ENCODE peak calls at places on chromosomes 2 and 18, in five cellular contexts. B is spleen, L is adrenal gland, M is stomach, Q is HFFc6. W is an unnamed sample.

GRCh38 chr2:194621945-194622344 is 1035.1 kb upstream of the SLC39A10 start:
- DNase-seq in L (no peak), M (no peak), Q (no peak), B (no peak), W (no peak)

GRCh38 chr2:101502095-101502494 is 27.2 kb upstream of the RFX8 start:
- DNase-seq in M (no peak), L (no peak), Q (no peak), B (no peak), W (no peak)

GRCh38 chr18:911025-911424 is 6.4 kb downstream of the ADCYAP1 start:
- DNase-seq in L (no peak), Q (no peak), B (no peak), M (no peak), W (no peak)

GRCh38 chr2:224952942-224953657 is 89.2 kb downstream of the DOCK10 start:
- DNase-seq in B (peak), L (no peak), M (no peak), Q (no peak), W (no peak)

GRCh38 chr2:176083796-176084261 is at the start of gene EVX2:
- DNase-seq in M (no peak), L (no peak), Q (no peak), B (no peak), W (no peak)

GRCh38 chr2:9160732-9161131 is 45.9 kb upstream of the ASAP2 start:
- DNase-seq in L (no peak), B (peak), M (no peak), Q (no peak), W (no peak)

GRCh38 chr18:48007955-48008701 is 77.7 kb upstream of the SMAD2 start:
- DNase-seq in B (peak), M (peak), L (peak), Q (no peak), W (no peak)

GRCh38 chr2:239106314-239106908 is 258.5 kb downstream of the TWIST2 start:
- DNase-seq in M (peak), B (no peak), Q (peak), L (peak), W (peak)

GRCh38 chr2:205883965-205884364 is 201.7 kb downstream of the NRP2 start:
- DNase-seq in L (no peak), M (no peak), B (no peak), Q (no peak), W (no peak)

GRCh38 chr2:46469116-46469515 is 10.2 kb upstream of the TMEM247 start:
- DNase-seq in L (no peak), B (no peak), M (no peak), Q (no peak), W (no peak)

GRCh38 chr2:226995625-226996041 is 159.8 kb downstream of the RHBDD1 start:
- DNase-seq in M (no peak), B (no peak), Q (no peak), L (peak), W (no peak)

GRCh38 chr2:50694798-50695197 is 337.1 kb downstream of the NRXN1 start:
- DNase-seq in Q (no peak), M (no peak), B (no peak), L (no peak), W (no peak)

GRCh38 chr2:164068063-164068462 is 332.3 kb upstream of the FIGN start:
- DNase-seq in Q (no peak), M (no peak), L (no peak), B (no peak), W (no peak)

GRCh38 chr2:2742745-2743144 is 411.7 kb upstream of the MYT1L start:
- DNase-seq in Q (no peak), L (no peak), M (no peak), B (no peak), W (no peak)

GRCh38 chr2:77013932-77014331 is 508.2 kb downstream of the LRRTM4 start:
- DNase-seq in Q (no peak), B (no peak), L (no peak), M (no peak), W (no peak)

GRCh38 chr2:164920430-164920829 is 34.9 kb downstream of the SLC38A11 start:
- DNase-seq in L (peak), B (no peak), Q (peak), M (no peak), W (no peak)

GRCh38 chr2:39059366-39059952 is 61.4 kb downstream of the SOS1 start:
- DNase-seq in B (no peak), L (no peak), M (no peak), Q (peak), W (no peak)

GRCh38 chr18:3842844-3843243 is 392.9 kb downstream of the TGIF1 start:
- DNase-seq in M (no peak), B (no peak), L (no peak), Q (no peak), W (no peak)

GRCh38 chr2:185393091-185393490 is 345.5 kb upstream of the FSIP2 start:
- DNase-seq in M (no peak), L (no peak), Q (no peak), B (no peak), W (no peak)
- TF ChIP-seq CTCF in M (no peak), L (no peak), Q (no peak), B (no peak), W (no peak)

DNA sequence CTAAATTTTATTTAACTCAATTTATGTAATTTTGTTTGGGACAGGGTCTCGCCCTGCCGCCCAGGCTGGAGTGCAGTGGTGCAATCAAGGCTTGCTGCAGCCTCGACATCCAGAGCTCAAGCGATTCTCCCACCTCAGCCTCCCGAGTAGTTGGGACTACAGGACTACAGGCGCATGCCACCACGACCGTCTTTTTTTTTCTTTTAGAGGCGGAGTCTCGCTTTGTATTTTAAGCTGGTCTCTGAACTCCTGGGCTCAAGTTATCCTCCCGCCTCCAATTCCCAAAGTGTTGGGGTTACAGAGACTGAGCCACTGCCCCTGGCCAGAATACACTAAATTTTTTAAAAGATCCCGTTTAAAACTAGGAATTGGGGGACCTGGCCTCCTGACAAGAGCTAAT is 18.5 kb downstream of the WNT10A start:
- DNase-seq in B (no peak), L (no peak), M (no peak), Q (no peak), W (no peak)
- TF ChIP-seq CTCF in B (no peak), L (no peak), M (no peak), Q (no peak), W (no peak)

GRCh38 chr2:148108377-148108776 is 87.5 kb downstream of the MBD5 start:
- DNase-seq in Q (no peak), M (no peak), L (no peak), B (no peak), W (no peak)
- TF ChIP-seq CTCF in Q (no peak), M (no peak), L (no peak), B (no peak), W (no peak)

DNA sequence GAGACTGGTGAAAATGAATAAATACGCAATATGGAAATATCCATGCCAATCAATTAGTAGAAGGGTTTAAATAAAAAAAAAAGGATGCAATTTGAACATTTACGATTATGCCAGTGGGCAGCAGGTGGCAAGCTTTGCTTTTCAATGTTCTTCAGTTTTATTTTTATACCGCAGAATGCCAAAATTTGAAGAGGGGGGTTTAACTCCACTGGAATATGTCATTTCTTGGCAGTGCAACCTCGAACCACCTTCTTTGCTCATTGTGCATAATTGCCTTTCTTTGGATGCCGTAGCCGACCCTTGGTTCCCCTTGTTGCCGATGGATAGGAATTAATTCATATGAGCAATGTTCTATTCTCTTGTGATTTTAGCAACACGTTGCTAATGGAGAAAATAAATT is 88.0 kb downstream of the LTBP1 start:
- DNase-seq in Q (peak), L (no peak), B (no peak), M (no peak), W (no peak)
- TF ChIP-seq CTCF in Q (peak), L (no peak), B (no peak), M (no peak), W (peak)

GRCh38 chr18:11859903-11860407 is 8.7 kb downstream of the CHMP1B start:
- DNase-seq in M (no peak), Q (peak), B (peak), L (no peak), W (peak)
- TF ChIP-seq CTCF in M (no peak), Q (peak), B (no peak), L (no peak), W (peak)

DNA sequence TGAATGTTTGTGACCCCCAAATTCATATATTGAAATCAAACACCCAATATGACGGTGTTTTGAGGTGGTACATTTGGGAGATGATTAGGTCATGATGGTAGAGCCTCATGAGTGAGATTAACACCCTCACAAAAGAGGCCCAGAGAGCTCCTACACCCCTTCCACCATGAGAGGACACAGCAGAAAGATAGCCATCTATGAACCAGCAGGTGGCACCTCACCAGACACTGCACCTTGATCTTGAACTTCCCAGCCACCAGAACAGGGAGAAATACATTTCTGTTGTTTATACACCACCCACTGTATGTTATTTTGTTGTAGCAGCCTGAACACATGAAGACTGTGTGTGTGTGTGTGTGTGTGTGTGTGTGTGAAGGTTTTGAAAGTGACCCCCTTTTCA is 58.1 kb downstream of the ST3GAL5 start:
- DNase-seq in Q (no peak), M (no peak), B (no peak), L (no peak), W (no peak)
- TF ChIP-seq CTCF in Q (peak), M (no peak), B (no peak), L (no peak), W (peak)

GRCh38 chr18:75309564-75309963 is 99.0 kb downstream of the TSHZ1 start:
- DNase-seq in L (no peak), M (no peak), B (no peak), Q (no peak), W (no peak)
- TF ChIP-seq CTCF in L (no peak), M (no peak), B (no peak), Q (no peak), W (no peak)

GRCh38 chr2:133736674-133737073 is 168.4 kb upstream of the NCKAP5 start:
- DNase-seq in M (no peak), Q (no peak), B (no peak), L (no peak), W (no peak)
- TF ChIP-seq CTCF in M (no peak), Q (no peak), B (no peak), L (no peak), W (no peak)

W was measured in retinal pigment epithelial cell.